ENCODE peak calls at places on chromosomes 4 and X, in ten cellular contexts. One of them, this sample, is unnamed.

GRCh38 chr4:147707892-147708672 is 23.8 kb upstream of the ARHGAP10 start:
- DNase-seq in NCI-H524: peak; percentile 20
- DNase-seq in fibroblast of the aortic adventitia: peak; percentile 69
- DNase-seq in substantia nigra: peak; percentile 8
- DNase-seq in posterior cingulate gyrus: no peak
- DNase-seq in dorsolateral prefrontal cortex: no peak
- DNase-seq in COR-L47: no peak
- DNase-seq in mesenteric fat pad: no peak
- DNase-seq in occipital lobe: no peak
- DNase-seq in stimulated activated CD8-positive, alpha-beta memory T cell treated with anti-CD3 and anti-CD28 coated beads, Interleukin-4, amount 100 ng/mL, for 1 hour: peak; percentile 24
- DNase-seq in this sample: no peak

GRCh38 chrX:46407753-46408130 is 137.5 kb downstream of the ZNF674 start:
- DNase-seq in posterior cingulate gyrus: no peak
- DNase-seq in substantia nigra: no peak
- DNase-seq in fibroblast of the aortic adventitia: peak; percentile 21
- DNase-seq in COR-L47: no peak
- DNase-seq in stimulated activated CD8-positive, alpha-beta memory T cell treated with anti-CD3 and anti-CD28 coated beads, Interleukin-4, amount 100 ng/mL, for 1 hour: no peak
- DNase-seq in dorsolateral prefrontal cortex: no peak
- DNase-seq in mesenteric fat pad: no peak
- DNase-seq in occipital lobe: no peak
- DNase-seq in NCI-H524: no peak
- DNase-seq in this sample: no peak

GRCh38 chr4:73066928-73067327 is 2.6 kb downstream of the COX18 start:
- DNase-seq in NCI-H524: no peak
- DNase-seq in fibroblast of the aortic adventitia: no peak
- DNase-seq in substantia nigra: no peak
- DNase-seq in occipital lobe: no peak
- DNase-seq in dorsolateral prefrontal cortex: no peak
- DNase-seq in COR-L47: no peak
- DNase-seq in posterior cingulate gyrus: no peak
- DNase-seq in mesenteric fat pad: no peak
- DNase-seq in stimulated activated CD8-positive, alpha-beta memory T cell treated with anti-CD3 and anti-CD28 coated beads, Interleukin-4, amount 100 ng/mL, for 1 hour: no peak
- DNase-seq in this sample: no peak

GRCh38 chr4:37767546-37767945 is 58.9 kb upstream of the PGM2 start:
- DNase-seq in dorsolateral prefrontal cortex: peak; percentile 34
- DNase-seq in NCI-H524: no peak
- DNase-seq in posterior cingulate gyrus: no peak
- DNase-seq in COR-L47: peak; percentile 39
- DNase-seq in fibroblast of the aortic adventitia: peak; percentile 35
- DNase-seq in mesenteric fat pad: peak; percentile 90
- DNase-seq in stimulated activated CD8-positive, alpha-beta memory T cell treated with anti-CD3 and anti-CD28 coated beads, Interleukin-4, amount 100 ng/mL, for 1 hour: no peak
- DNase-seq in substantia nigra: peak; percentile 5
- DNase-seq in occipital lobe: no peak
- DNase-seq in this sample: no peak

GRCh38 chr4:5753766-5754528 is 42.9 kb downstream of the EVC start:
- DNase-seq in NCI-H524: no peak
- DNase-seq in dorsolateral prefrontal cortex: no peak
- DNase-seq in COR-L47: no peak
- DNase-seq in mesenteric fat pad: peak; percentile 82
- DNase-seq in substantia nigra: no peak
- DNase-seq in stimulated activated CD8-positive, alpha-beta memory T cell treated with anti-CD3 and anti-CD28 coated beads, Interleukin-4, amount 100 ng/mL, for 1 hour: no peak
- DNase-seq in occipital lobe: no peak
- DNase-seq in posterior cingulate gyrus: no peak
- DNase-seq in fibroblast of the aortic adventitia: peak; percentile 91
- DNase-seq in this sample: no peak

GRCh38 chrX:38796926-38797325 is 4.3 kb upstream of the MID1IP1 start:
- DNase-seq in posterior cingulate gyrus: no peak
- DNase-seq in NCI-H524: no peak
- DNase-seq in COR-L47: no peak
- DNase-seq in dorsolateral prefrontal cortex: no peak
- DNase-seq in substantia nigra: no peak
- DNase-seq in fibroblast of the aortic adventitia: peak; percentile 68
- DNase-seq in occipital lobe: no peak
- DNase-seq in stimulated activated CD8-positive, alpha-beta memory T cell treated with anti-CD3 and anti-CD28 coated beads, Interleukin-4, amount 100 ng/mL, for 1 hour: no peak
- DNase-seq in mesenteric fat pad: no peak
- DNase-seq in this sample: no peak

GRCh38 chrX:39577976-39578962 is 519.5 kb downstream of the BCOR start:
- DNase-seq in substantia nigra: no peak
- DNase-seq in posterior cingulate gyrus: no peak
- DNase-seq in occipital lobe: no peak
- DNase-seq in fibroblast of the aortic adventitia: peak; percentile 12
- DNase-seq in dorsolateral prefrontal cortex: no peak
- DNase-seq in NCI-H524: peak; percentile 90
- DNase-seq in COR-L47: no peak
- DNase-seq in stimulated activated CD8-positive, alpha-beta memory T cell treated with anti-CD3 and anti-CD28 coated beads, Interleukin-4, amount 100 ng/mL, for 1 hour: no peak
- DNase-seq in mesenteric fat pad: no peak
- DNase-seq in this sample: no peak

GRCh38 chrX:24027985-24028384 is 999 bp upstream of the KLHL15 start:
- DNase-seq in posterior cingulate gyrus: no peak
- DNase-seq in NCI-H524: no peak
- DNase-seq in COR-L47: no peak
- DNase-seq in dorsolateral prefrontal cortex: no peak
- DNase-seq in occipital lobe: no peak
- DNase-seq in stimulated activated CD8-positive, alpha-beta memory T cell treated with anti-CD3 and anti-CD28 coated beads, Interleukin-4, amount 100 ng/mL, for 1 hour: no peak
- DNase-seq in substantia nigra: no peak
- DNase-seq in mesenteric fat pad: no peak
- DNase-seq in fibroblast of the aortic adventitia: no peak
- DNase-seq in this sample: no peak

GRCh38 chr4:119113033-119113655 is 22.5 kb upstream of the MYOZ2 start:
- DNase-seq in COR-L47: no peak
- DNase-seq in substantia nigra: no peak
- DNase-seq in posterior cingulate gyrus: no peak
- DNase-seq in mesenteric fat pad: no peak
- DNase-seq in fibroblast of the aortic adventitia: peak; percentile 94
- DNase-seq in dorsolateral prefrontal cortex: no peak
- DNase-seq in occipital lobe: no peak
- DNase-seq in NCI-H524: no peak
- DNase-seq in stimulated activated CD8-positive, alpha-beta memory T cell treated with anti-CD3 and anti-CD28 coated beads, Interleukin-4, amount 100 ng/mL, for 1 hour: no peak
- DNase-seq in this sample: no peak

GRCh38 chr4:53576676-53577372 is 14.5 kb downstream of the LNX1 start:
- DNase-seq in mesenteric fat pad: no peak
- DNase-seq in dorsolateral prefrontal cortex: no peak
- DNase-seq in NCI-H524: no peak
- DNase-seq in substantia nigra: no peak
- DNase-seq in posterior cingulate gyrus: no peak
- DNase-seq in COR-L47: no peak
- DNase-seq in fibroblast of the aortic adventitia: peak; percentile 44
- DNase-seq in occipital lobe: no peak
- DNase-seq in stimulated activated CD8-positive, alpha-beta memory T cell treated with anti-CD3 and anti-CD28 coated beads, Interleukin-4, amount 100 ng/mL, for 1 hour: no peak
- DNase-seq in this sample: no peak

GRCh38 chrX:134836497-134836968 is 154.3 kb upstream of the SMIM10 start:
- DNase-seq in NCI-H524: no peak
- DNase-seq in posterior cingulate gyrus: no peak
- DNase-seq in mesenteric fat pad: no peak
- DNase-seq in fibroblast of the aortic adventitia: peak; percentile 23
- DNase-seq in occipital lobe: no peak
- DNase-seq in COR-L47: no peak
- DNase-seq in substantia nigra: no peak
- DNase-seq in stimulated activated CD8-positive, alpha-beta memory T cell treated with anti-CD3 and anti-CD28 coated beads, Interleukin-4, amount 100 ng/mL, for 1 hour: no peak
- DNase-seq in dorsolateral prefrontal cortex: no peak
- DNase-seq in this sample: no peak

GRCh38 chr4:2443061-2443730 is 24.4 kb downstream of the CFAP99 start:
- DNase-seq in mesenteric fat pad: no peak
- DNase-seq in COR-L47: no peak
- DNase-seq in fibroblast of the aortic adventitia: no peak
- DNase-seq in NCI-H524: no peak
- DNase-seq in substantia nigra: no peak
- DNase-seq in posterior cingulate gyrus: no peak
- DNase-seq in stimulated activated CD8-positive, alpha-beta memory T cell treated with anti-CD3 and anti-CD28 coated beads, Interleukin-4, amount 100 ng/mL, for 1 hour: no peak
- DNase-seq in dorsolateral prefrontal cortex: no peak
- DNase-seq in occipital lobe: no peak
- DNase-seq in this sample: no peak

GRCh38 chr4:66923081-66923865 is 622.0 kb downstream of the CENPC start:
- DNase-seq in substantia nigra: no peak
- DNase-seq in NCI-H524: no peak
- DNase-seq in stimulated activated CD8-positive, alpha-beta memory T cell treated with anti-CD3 and anti-CD28 coated beads, Interleukin-4, amount 100 ng/mL, for 1 hour: no peak
- DNase-seq in dorsolateral prefrontal cortex: no peak
- DNase-seq in fibroblast of the aortic adventitia: peak; percentile 13
- DNase-seq in COR-L47: no peak
- DNase-seq in occipital lobe: no peak
- DNase-seq in posterior cingulate gyrus: no peak
- DNase-seq in mesenteric fat pad: no peak
- DNase-seq in this sample: no peak

GRCh38 chr4:822361-823092 is 3.4 kb downstream of the CPLX1 start:
- DNase-seq in NCI-H524: no peak
- DNase-seq in stimulated activated CD8-positive, alpha-beta memory T cell treated with anti-CD3 and anti-CD28 coated beads, Interleukin-4, amount 100 ng/mL, for 1 hour: no peak
- DNase-seq in fibroblast of the aortic adventitia: no peak
- DNase-seq in occipital lobe: no peak
- DNase-seq in COR-L47: no peak
- DNase-seq in posterior cingulate gyrus: no peak
- DNase-seq in substantia nigra: no peak
- DNase-seq in dorsolateral prefrontal cortex: no peak
- DNase-seq in mesenteric fat pad: peak; percentile 76
- DNase-seq in this sample: no peak

GRCh38 chrX:135060697-135061096 is 8.8 kb upstream of the RTL8A start:
- DNase-seq in dorsolateral prefrontal cortex: no peak
- DNase-seq in substantia nigra: no peak
- DNase-seq in mesenteric fat pad: no peak
- DNase-seq in NCI-H524: no peak
- DNase-seq in fibroblast of the aortic adventitia: no peak
- DNase-seq in COR-L47: no peak
- DNase-seq in stimulated activated CD8-positive, alpha-beta memory T cell treated with anti-CD3 and anti-CD28 coated beads, Interleukin-4, amount 100 ng/mL, for 1 hour: no peak
- DNase-seq in occipital lobe: no peak
- DNase-seq in posterior cingulate gyrus: no peak
- DNase-seq in this sample: no peak

GRCh38 chr4:188008377-188008776 is 12.8 kb downstream of the ZFP42 start:
- DNase-seq in COR-L47: no peak
- DNase-seq in dorsolateral prefrontal cortex: no peak
- DNase-seq in NCI-H524: peak; percentile 54
- DNase-seq in occipital lobe: no peak
- DNase-seq in mesenteric fat pad: no peak
- DNase-seq in posterior cingulate gyrus: no peak
- DNase-seq in stimulated activated CD8-positive, alpha-beta memory T cell treated with anti-CD3 and anti-CD28 coated beads, Interleukin-4, amount 100 ng/mL, for 1 hour: no peak
- DNase-seq in fibroblast of the aortic adventitia: no peak
- DNase-seq in substantia nigra: no peak
- DNase-seq in this sample: no peak

GRCh38 chrX:20320461-20321159 is 53.9 kb upstream of the RPS6KA3 start:
- DNase-seq in mesenteric fat pad: no peak
- DNase-seq in dorsolateral prefrontal cortex: no peak
- DNase-seq in COR-L47: no peak
- DNase-seq in NCI-H524: no peak
- DNase-seq in stimulated activated CD8-positive, alpha-beta memory T cell treated with anti-CD3 and anti-CD28 coated beads, Interleukin-4, amount 100 ng/mL, for 1 hour: no peak
- DNase-seq in fibroblast of the aortic adventitia: no peak
- DNase-seq in posterior cingulate gyrus: no peak
- DNase-seq in substantia nigra: no peak
- DNase-seq in occipital lobe: no peak
- DNase-seq in this sample: no peak

GRCh38 chr4:100286601-100287000 is 96.3 kb upstream of the DDIT4L start:
- DNase-seq in NCI-H524: peak; percentile 80
- DNase-seq in fibroblast of the aortic adventitia: no peak
- DNase-seq in dorsolateral prefrontal cortex: no peak
- DNase-seq in stimulated activated CD8-positive, alpha-beta memory T cell treated with anti-CD3 and anti-CD28 coated beads, Interleukin-4, amount 100 ng/mL, for 1 hour: no peak
- DNase-seq in occipital lobe: no peak
- DNase-seq in substantia nigra: no peak
- DNase-seq in COR-L47: no peak
- DNase-seq in posterior cingulate gyrus: no peak
- DNase-seq in mesenteric fat pad: no peak
- DNase-seq in this sample: no peak

GRCh38 chr4:72243641-72244040 is 211.8 kb downstream of the NPFFR2 start:
- DNase-seq in substantia nigra: no peak
- DNase-seq in occipital lobe: no peak
- DNase-seq in posterior cingulate gyrus: no peak
- DNase-seq in fibroblast of the aortic adventitia: no peak
- DNase-seq in dorsolateral prefrontal cortex: no peak
- DNase-seq in NCI-H524: no peak
- DNase-seq in mesenteric fat pad: no peak
- DNase-seq in COR-L47: no peak
- DNase-seq in stimulated activated CD8-positive, alpha-beta memory T cell treated with anti-CD3 and anti-CD28 coated beads, Interleukin-4, amount 100 ng/mL, for 1 hour: no peak
- DNase-seq in this sample: no peak